ENCODE peak calls at places on chromosomes 11 and 22, in ten cellular contexts. D is kidney epithelial cell; E is CD8-positive, alpha-beta T cell; U is cardiac muscle cell; Y is kidney; K is tibial artery; J is ovary; T is WERI-Rb-1; H is IMR-90; B is heart left ventricle. V is an unnamed sample.
A peak's percentile ranks its signal among the peaks of the same experiment; 100 is the strongest.

GRCh38 chr11:1659478-1659877 is 29.9 kb downstream of the KRTAP5-5 start:
- DNase-seq in D (no peak), E (no peak), U (no peak), Y (peak; percentile 35), K (no peak), J (no peak), T (no peak), H (no peak), B (no peak), V (no peak)

GRCh38 chr11:119729581-119730346 is 764 bp upstream of the NECTIN1 start:
- DNase-seq in D (no peak), E (no peak), U (no peak), Y (peak; percentile 91), K (peak; percentile 64), J (peak; percentile 49), T (no peak), H (peak; percentile 39), B (peak; percentile 78), V (peak; percentile 30)

GRCh38 chr22:49152930-49153770 is 674.5 kb downstream of the BRD1 start:
- DNase-seq in D (no peak), E (no peak), U (no peak), Y (no peak), K (peak; percentile 17), J (no peak), T (no peak), H (no peak), B (no peak), V (no peak)

GRCh38 chr11:79676396-79676795 is 235.6 kb upstream of the TENM4 start:
- DNase-seq in D (no peak), E (no peak), U (no peak), Y (no peak), K (no peak), J (no peak), T (no peak), H (no peak), B (no peak), V (no peak)

GRCh38 chr11:99519095-99519494 is 498.3 kb downstream of the CNTN5 start:
- DNase-seq in D (no peak), E (no peak), U (no peak), Y (no peak), K (no peak), J (no peak), T (no peak), H (no peak), B (no peak), V (no peak)

GRCh38 chr11:23563591-23563990 is 703.3 kb upstream of the CCDC179 start:
- DNase-seq in D (no peak), E (no peak), U (no peak), Y (no peak), K (no peak), J (no peak), T (no peak), H (no peak), B (no peak), V (no peak)

GRCh38 chr11:10005955-10006525 is 288.0 kb downstream of the SBF2 start:
- DNase-seq in D (no peak), E (no peak), U (no peak), Y (no peak), K (no peak), J (no peak), T (peak; percentile 72), H (no peak), B (no peak), V (no peak)

GRCh38 chr11:69002743-69003231 is 10.3 kb downstream of the MRGPRF start:
- DNase-seq in D (no peak), E (no peak), U (no peak), Y (no peak), K (no peak), J (peak; percentile 14), T (no peak), H (no peak), B (no peak), V (no peak)

GRCh38 chr22:40216041-40216756 is 38.5 kb downstream of the TNRC6B start:
- DNase-seq in D (no peak), E (no peak), U (no peak), Y (no peak), K (no peak), J (no peak), T (no peak), H (no peak), B (no peak), V (no peak)

GRCh38 chr22:37299969-37300509 is 17.7 kb downstream of the CYTH4 start:
- DNase-seq in D (no peak), E (no peak), U (no peak), Y (no peak), K (no peak), J (no peak), T (no peak), H (no peak), B (no peak), V (no peak)

GRCh38 chr11:107139396-107139795 is 121.1 kb upstream of the GUCY1A2 start:
- DNase-seq in D (no peak), E (no peak), U (no peak), Y (no peak), K (no peak), J (no peak), T (no peak), H (no peak), B (no peak), V (no peak)

GRCh38 chr22:29517215-29517908 is 36.2 kb downstream of the THOC5 start:
- DNase-seq in D (no peak), E (no peak), U (no peak), Y (no peak), K (no peak), J (no peak), T (no peak), H (no peak), B (peak; percentile 35), V (no peak)

GRCh38 chr22:29032584-29032983 is 29.0 kb downstream of the C22orf31 start:
- DNase-seq in D (no peak), E (no peak), U (no peak), Y (no peak), K (no peak), J (no peak), T (no peak), H (peak; percentile 27), B (no peak), V (no peak)

GRCh38 chr11:108967571-108967970 is 302.7 kb downstream of the DDX10 start:
- DNase-seq in D (no peak), E (no peak), U (peak; percentile 60), Y (no peak), K (no peak), J (no peak), T (peak; percentile 62), H (no peak), B (peak; percentile 79), V (no peak)

GRCh38 chr11:7657306-7658025 is 15.8 kb downstream of the CYB5R2 start:
- DNase-seq in D (no peak), E (no peak), U (peak; percentile 77), Y (no peak), K (peak; percentile 64), J (peak; percentile 61), T (peak; percentile 71), H (peak; percentile 68), B (peak; percentile 75), V (no peak)

GRCh38 chr11:83409891-83410290 is 123.7 kb upstream of the CCDC90B start:
- DNase-seq in D (no peak), E (no peak), U (no peak), Y (no peak), K (no peak), J (no peak), T (no peak), H (no peak), B (peak; percentile 58), V (no peak)
- TF ChIP-seq CTCF in D (no peak), E (no peak), U (no peak), Y (no peak), K (no peak), J (no peak), T (no peak), H (no peak), B (no peak), V (no peak)

GRCh38 chr11:65645710-65646109 is 7.8 kb downstream of the SIPA1 start:
- DNase-seq in D (no peak), E (no peak), U (no peak), Y (no peak), K (no peak), J (no peak), T (no peak), H (peak; percentile 55), B (no peak), V (no peak)

GRCh38 chr11:65646288-65646734 is 8.4 kb downstream of the SIPA1 start:
- DNase-seq in D (no peak), E (no peak), U (no peak), Y (peak; percentile 80), K (no peak), J (no peak), T (no peak), H (no peak), B (peak; percentile 15), V (no peak)

GRCh38 chr11:65648997-65649491 is 11.1 kb downstream of the SIPA1 start:
- DNase-seq in D (no peak), E (no peak), U (no peak), Y (peak; percentile 83), K (no peak), J (peak; percentile 54), T (no peak), H (no peak), B (peak; percentile 45), V (no peak)

GRCh38 chr11:65644837-65645236 is 6.9 kb downstream of the SIPA1 start:
- DNase-seq in D (no peak), E (no peak), U (no peak), Y (peak; percentile 76), K (no peak), J (no peak), T (no peak), H (no peak), B (no peak), V (no peak)

GRCh38 chr11:65646921-65647701 is 9.2 kb downstream of the SIPA1 start:
- DNase-seq in D (no peak), E (no peak), U (no peak), Y (peak; percentile 88), K (no peak), J (peak; percentile 74), T (no peak), H (no peak), B (peak; percentile 30), V (no peak)
- H3K4me3 ChIP-seq in D (peak overlapping the region; percentile 42), E (no peak overlapping the region), U (peak overlapping the region; percentile 15), Y (peak overlapping the region; percentile 44), K (peak overlapping the region; percentile 29), J (peak overlapping the region; percentile 23), T (no peak overlapping the region), H (no peak overlapping the region), B (no peak overlapping the region), V (peak overlapping the region; percentile 9)

DNA sequence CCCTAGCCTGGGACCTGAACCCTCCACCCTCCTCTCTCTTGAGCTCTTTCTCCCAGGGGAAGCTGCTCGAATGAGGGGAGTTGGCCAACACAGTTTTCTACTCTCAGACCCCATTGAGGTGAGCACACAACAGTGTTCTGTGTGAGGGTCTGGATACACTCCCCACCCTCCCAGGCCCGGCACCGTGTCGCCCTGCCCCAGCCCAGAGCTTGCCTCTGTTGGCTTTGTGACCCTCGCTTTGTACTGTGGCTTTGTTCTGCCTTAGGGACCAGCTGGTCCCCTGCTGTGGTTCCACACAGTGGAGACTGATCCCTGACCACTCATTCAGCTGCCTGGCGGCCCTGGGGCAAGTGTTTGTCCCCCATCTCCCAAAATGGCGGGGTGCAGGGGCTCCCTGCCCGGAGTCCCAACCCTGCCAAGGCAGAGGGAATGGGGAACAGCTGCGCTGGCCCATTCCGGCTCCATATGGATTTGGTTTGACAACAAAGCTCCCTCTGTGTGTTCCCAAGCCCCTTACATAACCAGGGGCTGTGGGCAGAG is 8.3 kb downstream of the ST3GAL4 start:
- DNase-seq in D (no peak), E (no peak), U (no peak), Y (peak; percentile 35), K (no peak), J (no peak), T (no peak), H (no peak), B (no peak), V (no peak)
- H3K36me3 ChIP-seq in D (no peaks in the 10 kb centered on the region), E (no peaks in the 10 kb centered on the region), U (no peaks in the 10 kb centered on the region), Y (no peaks in the 10 kb centered on the region), K (no peaks in the 10 kb centered on the region), J (no peaks in the 10 kb centered on the region), T (peaks cover 4% of the 10 kb centered on the region), H (no peaks in the 10 kb centered on the region), B (no peaks in the 10 kb centered on the region), V (no peaks in the 10 kb centered on the region)

GRCh38 chr22:30947163-30947820 is 21.3 kb downstream of the MORC2 start:
- DNase-seq in D (no peak), E (no peak), U (no peak), Y (no peak), K (peak; percentile 49), J (no peak), T (no peak), H (no peak), B (no peak), V (no peak)
- TF ChIP-seq CTCF in D (no peak), E (no peak), U (no peak), Y (no peak), K (peak; percentile 35), J (no peak), T (no peak), H (no peak), B (no peak), V (no peak)

V was measured in BJ.